ENCODE peak calls at places on chromosome X, in six cellular contexts. X, H, R, P, B and J are unnamed samples.

GRCh38 chrX:9429767-9430166 is 35.1 kb upstream of the TBL1X start:
- DNase-seq in X (peak), R (no peak), P (no peak), B (no peak), H (no peak), J (no peak)

GRCh38 chrX:31609130-31609529 is 537.3 kb upstream of the FTHL17 start:
- DNase-seq in B (peak), P (peak), R (peak), H (no peak), X (peak), J (no peak)

GRCh38 chrX:103586314-103586646 is 965 bp downstream of the TCEAL4 start:
- DNase-seq in R (no peak), P (no peak), B (peak), X (peak), H (no peak), J (no peak)

GRCh38 chrX:57595381-57595811 is 3.6 kb downstream of the ZXDB start:
- DNase-seq in P (peak), R (peak), X (peak), H (no peak), B (peak), J (no peak)

GRCh38 chrX:96102997-96103396 is 581.6 kb upstream of the DIAPH2 start:
- DNase-seq in H (no peak), B (no peak), R (no peak), P (no peak), X (no peak), J (no peak)

GRCh38 chrX:104921606-104922205 is 298.8 kb downstream of the TEX13A start:
- DNase-seq in H (no peak), R (no peak), P (no peak), B (no peak), X (peak), J (no peak)

GRCh38 chrX:42565739-42566138 is 212.2 kb downstream of the PPP1R2C start:
- DNase-seq in X (no peak), H (no peak), B (no peak), R (no peak), P (no peak), J (no peak)

GRCh38 chrX:39442332-39442731 is 641.1 kb downstream of the MID1IP1 start:
- DNase-seq in X (no peak), R (no peak), B (no peak), P (no peak), H (no peak), J (no peak)

GRCh38 chrX:47059142-47059874 is 18.9 kb upstream of the RGN start:
- DNase-seq in P (no peak), R (no peak), B (no peak), H (no peak), X (no peak), J (no peak)

GRCh38 chrX:23511783-23512182 is 155.5 kb upstream of the PRDX4 start:
- DNase-seq in P (no peak), B (no peak), R (no peak), H (no peak), X (no peak), J (no peak)

GRCh38 chrX:46831620-46832327 is 5.1 kb upstream of the RP2 start:
- DNase-seq in P (no peak), B (peak), X (peak), R (peak), H (no peak), J (no peak)

GRCh38 chrX:132023896-132024386 is 839 bp downstream of the STK26 start:
- DNase-seq in P (no peak), X (peak), R (no peak), H (peak), B (peak), J (peak)

GRCh38 chrX:24231169-24231568 is 81.6 kb downstream of the ZFX start:
- DNase-seq in P (peak), X (peak), H (no peak), R (peak), B (peak), J (no peak)

GRCh38 chrX:66634272-66634671 is 4.6 kb downstream of the EDA2R start:
- DNase-seq in P (no peak), B (peak), H (no peak), X (no peak), R (no peak), J (no peak)

GRCh38 chrX:47311857-47312774 is 58.3 kb upstream of the ZNF157 start:
- DNase-seq in R (peak), B (peak), H (peak), P (peak), X (peak), J (peak)

GRCh38 chrX:116378961-116379360 is 57.4 kb upstream of the SLC6A14 start:
- DNase-seq in R (no peak), X (peak), P (no peak), H (no peak), B (no peak), J (no peak)

GRCh38 chrX:64204701-64205440 is 637 bp downstream of the AMER1 start:
- DNase-seq in R (no peak), H (peak), P (no peak), B (peak), X (peak), J (peak)

GRCh38 chrX:146278381-146278780 is 460.8 kb downstream of the SLITRK2 start:
- DNase-seq in P (no peak), H (no peak), B (no peak), X (peak), R (no peak), J (no peak)

GRCh38 chrX:104335765-104336164 is 81.0 kb upstream of the ESX1 start:
- DNase-seq in P (peak), R (peak), X (peak), H (no peak), B (peak), J (no peak)

GRCh38 chrX:13254076-13254785 is 65.6 kb downstream of the ATXN3L start:
- DNase-seq in B (peak), R (peak), P (no peak), X (peak), H (peak), J (no peak)

GRCh38 chrX:43939187-43939926 is 33.8 kb downstream of the NDP start:
- DNase-seq in X (peak), R (no peak), P (no peak), H (no peak), B (peak), J (no peak)

GRCh38 chrX:133610056-133610455 is 194.8 kb upstream of the GPC4 start:
- DNase-seq in P (no peak), R (no peak), B (no peak), H (no peak), X (no peak), J (no peak)

GRCh38 chrX:19030805-19031204 is 46.9 kb upstream of the PHKA2 start:
- DNase-seq in P (no peak), H (no peak), R (no peak), B (no peak), X (peak), J (no peak)

GRCh38 chrX:132488092-132488749 is 617 bp downstream of the MBNL3 start:
- DNase-seq in X (peak), R (peak), B (peak), P (no peak), H (peak), J (no peak)

GRCh38 chrX:22314211-22314610 is 41.5 kb downstream of the CBLL2 start:
- DNase-seq in X (peak), B (peak), H (no peak), P (no peak), R (no peak), J (no peak)

GRCh38 chrX:134949271-134949670 is 41.5 kb upstream of the SMIM10 start:
- DNase-seq in X (no peak), H (no peak), P (no peak), B (peak), R (peak), J (no peak)

GRCh38 chrX:115018040-115018647 is 728 bp upstream of the IL13RA2 start:
- DNase-seq in R (no peak), P (no peak), X (no peak), B (no peak), H (no peak), J (no peak)
- TF ChIP-seq CTCF in R (peak), P (peak), X (peak), B (peak), H (no peak), J (no peak)

GRCh38 chrX:151753313-151754041 is 18.9 kb downstream of the CNGA2 start:
- DNase-seq in R (no peak), X (peak), H (peak), P (peak), B (peak), J (no peak)
- TF ChIP-seq CTCF in R (no peak), X (peak), H (peak), P (peak), B (peak), J (no peak)

DNA sequence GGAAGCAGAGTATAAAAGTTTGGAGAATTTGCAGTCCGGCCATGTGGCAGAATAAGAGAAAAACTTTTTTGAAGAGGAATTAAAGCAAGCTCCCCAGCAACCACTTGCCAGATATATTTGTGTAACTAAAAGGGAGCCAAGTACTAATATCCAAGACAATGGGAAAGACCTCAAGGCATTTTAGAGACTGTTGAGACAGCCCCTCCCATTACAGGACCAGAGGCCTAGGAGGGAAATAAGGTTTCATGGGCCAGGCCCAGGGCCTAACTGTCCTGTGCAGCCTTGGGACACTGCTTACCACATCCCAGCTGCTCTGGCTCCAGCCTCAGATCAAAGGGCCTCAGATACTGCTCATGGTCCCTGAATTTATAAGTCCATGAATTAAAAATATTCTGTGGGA is 659.4 kb downstream of the PCDH19 start:
- DNase-seq in R (no peak), H (no peak), B (no peak), P (no peak), X (no peak), J (no peak)
- TF ChIP-seq CTCF in R (no peak), H (no peak), B (no peak), P (no peak), X (no peak), J (no peak)

GRCh38 chrX:154046262-154046771 is 26.6 kb upstream of the IRAK1 start:
- DNase-seq in X (peak), H (no peak), R (peak), P (peak), B (peak), J (no peak)
- TF ChIP-seq CTCF in X (no peak), H (peak), R (peak), P (peak), B (no peak), J (no peak)

DNA sequence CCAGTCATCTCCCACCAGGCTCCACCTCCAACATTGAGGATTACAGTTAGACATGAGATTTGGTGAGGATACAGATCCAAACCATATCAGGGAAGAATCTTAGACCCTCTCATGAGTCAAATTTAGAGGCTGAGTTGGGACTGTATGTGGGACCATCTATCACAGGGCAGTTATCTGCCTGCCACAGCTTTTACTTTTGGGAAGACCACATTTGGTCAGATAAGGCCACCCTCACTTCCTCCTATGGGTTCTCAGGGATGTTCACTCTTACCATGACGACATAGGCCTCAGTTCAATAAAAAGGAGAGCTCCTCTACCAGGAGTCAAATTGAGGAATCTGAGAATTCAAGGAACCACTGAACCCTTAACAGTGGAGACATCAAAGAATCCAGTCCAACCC is 2.1 kb downstream of the MAGEB2 start:
- DNase-seq in P (no peak), H (no peak), R (no peak), X (no peak), B (no peak), J (no peak)
- TF ChIP-seq CTCF in P (no peak), H (no peak), R (no peak), X (no peak), B (no peak), J (no peak)

DNA sequence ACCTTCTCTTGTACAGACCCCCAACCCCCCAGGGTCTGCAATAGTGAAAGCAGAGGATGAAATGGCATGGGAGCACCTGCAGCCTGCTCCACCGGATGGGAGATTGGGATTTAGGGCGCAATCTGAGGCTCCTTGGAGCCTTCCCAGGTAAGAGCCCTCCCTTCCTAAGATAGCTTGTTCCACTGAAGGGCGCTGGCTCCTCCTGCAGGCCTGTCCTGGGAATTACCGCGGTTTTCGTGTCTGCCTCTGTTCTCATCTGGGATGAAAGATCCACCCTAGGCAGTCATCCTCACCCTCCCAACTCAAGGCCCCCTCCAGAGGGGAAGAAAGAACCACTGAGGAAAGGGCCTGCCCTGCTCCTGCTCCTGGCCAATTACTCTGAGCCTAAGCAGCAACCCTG is 547.6 kb downstream of the SMARCA1 start:
- DNase-seq in R (no peak), X (peak), B (peak), P (no peak), H (peak), J (no peak)
- TF ChIP-seq CTCF in R (no peak), X (peak), B (peak), P (no peak), H (peak), J (no peak)

GRCh38 chrX:130082244-130083106 is 27.8 kb downstream of the ELF4 start:
- DNase-seq in R (no peak), B (peak), X (no peak), H (peak), P (no peak), J (peak)
- TF ChIP-seq CTCF in R (no peak), B (peak), X (no peak), H (peak), P (no peak), J (peak)

GRCh38 chrX:84339507-84340364 is 151.7 kb upstream of the RPS6KA6 start:
- DNase-seq in X (peak), H (no peak), R (peak), P (no peak), B (peak), J (no peak)
- TF ChIP-seq CTCF in X (peak), H (peak), R (peak), P (peak), B (peak), J (no peak)